ENCODE peak calls at places on chromosomes 11 and 22, in nine cellular contexts. R is heart left ventricle; J is stimulated activated CD8-positive, alpha-beta memory T cell treated with anti-CD3 and anti-CD28 coated beads, Interleukin-15, amount 100 ng/mL, for 4 hours; D is AG09319; Y is amniotic stem cell; G is fibroblast of villous mesenchyme; N is activated CD4-positive, alpha-beta T cell treated with anti-CD3 and anti-CD28 coated beads, Interleukin-2, amount 50 U/mL, for 48 hours; O is pancreas; Z is MCF 10A. X is an unnamed sample.

GRCh38 chr11:46659908-46660307 is 40.5 kb downstream of the ARHGAP1 start:
- DNase-seq in R (no peak), J (no peak), D (peak; percentile 12), Y (no peak), G (peak; percentile 85), N (no peak), O (no peak), Z (no peak), X (no peak)

GRCh38 chr11:7555067-7555699 is 41.4 kb downstream of the PPFIBP2 start:
- DNase-seq in R (peak; percentile 60), J (no peak), D (no peak), Y (no peak), G (no peak), N (no peak), O (peak; percentile 77), Z (no peak), X (no peak)

GRCh38 chr22:25210831-25211230 is 8.6 kb upstream of the CRYBB2 start:
- DNase-seq in R (no peak), J (no peak), D (no peak), Y (no peak), G (no peak), N (no peak), O (no peak), Z (no peak), X (no peak)

GRCh38 chr11:1930448-1930802 is 10.9 kb downstream of the TNNT3 start:
- DNase-seq in R (no peak), J (no peak), D (no peak), Y (no peak), G (no peak), N (no peak), O (no peak), Z (no peak), X (no peak)

GRCh38 chr22:48081281-48081680 is 1318.8 kb downstream of the TBC1D22A start:
- DNase-seq in R (no peak), J (no peak), D (no peak), Y (no peak), G (no peak), N (no peak), O (no peak), Z (no peak), X (no peak)

GRCh38 chr22:44746836-44747519 is 5.4 kb upstream of the ARHGAP8 start:
- DNase-seq in R (no peak), J (no peak), D (no peak), Y (no peak), G (peak; percentile 68), N (no peak), O (no peak), Z (no peak), X (no peak)

GRCh38 chr11:61524446-61524845 is 15.9 kb downstream of the LRRC10B start:
- DNase-seq in R (no peak), J (no peak), D (no peak), Y (no peak), G (no peak), N (no peak), O (no peak), Z (no peak), X (no peak)

GRCh38 chr11:61728066-61728939 is 24.1 kb upstream of the MYRF start:
- DNase-seq in R (no peak), J (no peak), D (no peak), Y (no peak), G (no peak), N (no peak), O (no peak), Z (no peak), X (no peak)

GRCh38 chr11:11510939-11511338 is 110.9 kb downstream of the GALNT18 start:
- DNase-seq in R (no peak), J (no peak), D (no peak), Y (no peak), G (no peak), N (no peak), O (no peak), Z (peak; percentile 20), X (peak; percentile 97)

GRCh38 chr11:69000391-69000790 is 12.7 kb downstream of the MRGPRF start:
- DNase-seq in R (peak; percentile 6), J (no peak), D (no peak), Y (no peak), G (no peak), N (no peak), O (no peak), Z (no peak), X (no peak)

GRCh38 chr22:25745341-25746011 is 3.5 kb downstream of the MYO18B start:
- DNase-seq in R (no peak), J (no peak), D (no peak), Y (no peak), G (peak; percentile 65), N (no peak), O (no peak), Z (peak; percentile 27), X (no peak)

GRCh38 chr22:30041881-30042280 is 38.4 kb upstream of the HORMAD2 start:
- DNase-seq in R (no peak), J (no peak), D (no peak), Y (no peak), G (no peak), N (no peak), O (no peak), Z (no peak), X (no peak)

GRCh38 chr11:8086001-8086479 is 5.0 kb downstream of the TUB start:
- DNase-seq in R (no peak), J (no peak), D (no peak), Y (no peak), G (no peak), N (no peak), O (no peak), Z (no peak), X (peak; percentile 44)

GRCh38 chr22:46148336-46148735 is 2.0 kb upstream of the PPARA start:
- DNase-seq in R (no peak), J (no peak), D (no peak), Y (no peak), G (no peak), N (no peak), O (no peak), Z (no peak), X (no peak)

GRCh38 chr11:33542921-33543320 is 157.7 kb downstream of the C11orf91 start:
- DNase-seq in R (peak; percentile 40), J (no peak), D (no peak), Y (no peak), G (peak; percentile 57), N (peak; percentile 37), O (peak; percentile 46), Z (peak; percentile 65), X (peak; percentile 35)

GRCh38 chr11:87255589-87255988 is 217.9 kb downstream of the TMEM135 start:
- DNase-seq in R (no peak), J (no peak), D (no peak), Y (no peak), G (no peak), N (no peak), O (no peak), Z (no peak), X (no peak)

GRCh38 chr11:33307984-33308383 is 50.8 kb downstream of the HIPK3 start:
- DNase-seq in R (no peak), J (no peak), D (no peak), Y (no peak), G (no peak), N (no peak), O (no peak), Z (no peak), X (no peak)

GRCh38 chr11:106091480-106092123 is 14.1 kb downstream of the AASDHPPT start:
- DNase-seq in R (no peak), J (no peak), D (no peak), Y (peak; percentile 44), G (peak; percentile 63), N (peak; percentile 13), O (no peak), Z (peak; percentile 49), X (no peak)

GRCh38 chr11:64865286-64866172 is 12.9 kb downstream of the EHD1 start:
- DNase-seq in R (no peak), J (no peak), D (no peak), Y (no peak), G (peak; percentile 93), N (peak; percentile 62), O (no peak), Z (no peak), X (no peak)

GRCh38 chr22:24510694-24511625 is 15.8 kb downstream of the UPB1 start:
- DNase-seq in R (no peak), J (no peak), D (peak; percentile 24), Y (no peak), G (peak; percentile 86), N (no peak), O (no peak), Z (peak; percentile 64), X (no peak)

GRCh38 chr11:119340335-119341221 is at the start of gene C1QTNF5:
- DNase-seq in R (peak; percentile 92), J (no peak), D (no peak), Y (no peak), G (peak; percentile 74), N (no peak), O (peak; percentile 81), Z (no peak), X (no peak)

GRCh38 chr11:128939591-128939990 is 3.1 kb downstream of the TP53AIP1 start:
- DNase-seq in R (no peak), J (no peak), D (no peak), Y (no peak), G (no peak), N (no peak), O (no peak), Z (no peak), X (no peak)

GRCh38 chr22:37485006-37485713 is 1.0 kb downstream of the MFNG start:
- DNase-seq in R (no peak), J (peak; percentile 38), D (no peak), Y (no peak), G (no peak), N (peak; percentile 58), O (no peak), Z (no peak), X (no peak)

GRCh38 chr22:36447634-36448033 is 33.8 kb downstream of the TXN2 start:
- DNase-seq in R (no peak), J (no peak), D (no peak), Y (no peak), G (no peak), N (no peak), O (no peak), Z (no peak), X (no peak)

GRCh38 chr11:122981388-122982264 is at the start of gene BSX:
- DNase-seq in R (peak; percentile 55), J (no peak), D (no peak), Y (peak; percentile 4), G (peak; percentile 47), N (peak; percentile 63), O (peak; percentile 68), Z (peak; percentile 62), X (no peak)

GRCh38 chr11:89381094-89381493 is 110.1 kb downstream of the NOX4 start:
- DNase-seq in R (no peak), J (no peak), D (peak; percentile 79), Y (peak; percentile 74), G (peak; percentile 88), N (no peak), O (no peak), Z (peak; percentile 78), X (no peak)

GRCh38 chr11:8717876-8718753 is 35.5 kb downstream of the RPL27A start:
- DNase-seq in R (peak; percentile 36), J (no peak), D (peak; percentile 90), Y (peak; percentile 16), G (peak; percentile 96), N (no peak), O (peak; percentile 59), Z (peak; percentile 78), X (no peak)

GRCh38 chr11:94861306-94861845 is 93.2 kb downstream of the AMOTL1 start:
- DNase-seq in R (no peak), J (no peak), D (no peak), Y (no peak), G (no peak), N (no peak), O (no peak), Z (no peak), X (no peak)

GRCh38 chr22:46068908-46069481 is 81.3 kb upstream of the PPARA start:
- DNase-seq in R (no peak), J (no peak), D (no peak), Y (no peak), G (peak; percentile 83), N (no peak), O (peak; percentile 50), Z (peak; percentile 75), X (peak; percentile 23)

GRCh38 chr11:118152020-118152551 is 537 bp downstream of the SCN4B start:
- DNase-seq in R (no peak), J (no peak), D (no peak), Y (no peak), G (no peak), N (no peak), O (no peak), Z (no peak), X (no peak)

GRCh38 chr11:69801513-69802335 is 17.5 kb downstream of the FGF3 start:
- DNase-seq in R (no peak), J (no peak), D (no peak), Y (no peak), G (peak; percentile 7), N (peak; percentile 28), O (peak; percentile 40), Z (peak; percentile 19), X (peak; percentile 24)